ENCODE peak calls at places on chromosome 16, in ten cellular contexts. L, T, Y, P, W, I, E, B, X and R are unnamed samples.

GRCh38 chr16:13070268-13070667 is 168.9 kb downstream of the SHISA9 start:
- DNase-seq in L (no peak), T (no peak), Y (no peak), P (no peak), W (no peak), I (no peak), E (no peak), B (no peak), X (peak; percentile 23), R (no peak)

GRCh38 chr16:46573008-46573833 is 48.0 kb downstream of the SHCBP1 start:
- DNase-seq in L (no peak), T (no peak), Y (no peak), P (no peak), W (peak; percentile 26), I (no peak), E (no peak), B (peak; percentile 50), X (no peak), R (no peak)

GRCh38 chr16:3444032-3444388 is 530 bp downstream of the NAA60 start:
- DNase-seq in L (no peak), T (peak; percentile 75), Y (no peak), P (peak; percentile 65), W (peak; percentile 64), I (no peak), E (no peak), B (peak; percentile 80), X (peak; percentile 15), R (no peak)

GRCh38 chr16:12330977-12331376 is 354.4 kb downstream of the SNX29 start:
- DNase-seq in L (no peak), T (no peak), Y (no peak), P (no peak), W (no peak), I (no peak), E (peak; percentile 49), B (peak; percentile 25), X (no peak), R (no peak)

GRCh38 chr16:9122969-9123368 is 31.5 kb downstream of the HAPSTR1 start:
- DNase-seq in L (no peak), T (no peak), Y (no peak), P (no peak), W (no peak), I (no peak), E (no peak), B (no peak), X (no peak), R (no peak)

GRCh38 chr16:23909792-23910418 is 74.1 kb downstream of the PRKCB start:
- DNase-seq in L (no peak), T (no peak), Y (no peak), P (no peak), W (no peak), I (no peak), E (no peak), B (no peak), X (no peak), R (no peak)

GRCh38 chr16:70418274-70418992 is 20.5 kb downstream of the ST3GAL2 start:
- DNase-seq in L (no peak), T (peak; percentile 45), Y (no peak), P (no peak), W (no peak), I (no peak), E (no peak), B (no peak), X (no peak), R (no peak)

GRCh38 chr16:57504001-57504400 is 17.7 kb upstream of the DOK4 start:
- DNase-seq in L (no peak), T (no peak), Y (no peak), P (no peak), W (no peak), I (no peak), E (no peak), B (no peak), X (no peak), R (no peak)

GRCh38 chr16:35574454-35575431 is 2115.3 kb downstream of the TP53TG3F start:
- DNase-seq in L (no peak), T (no peak), Y (no peak), P (no peak), W (no peak), I (no peak), E (no peak), B (no peak), X (no peak), R (no peak)

GRCh38 chr16:35572186-35572585 is 2112.8 kb downstream of the TP53TG3F start:
- DNase-seq in L (peak; percentile 68), T (no peak), Y (no peak), P (no peak), W (no peak), I (no peak), E (no peak), B (no peak), X (no peak), R (no peak)

GRCh38 chr16:35575432-35575821 is 2116.0 kb downstream of the TP53TG3F start:
- DNase-seq in L (no peak), T (no peak), Y (no peak), P (no peak), W (no peak), I (no peak), E (no peak), B (no peak), X (no peak), R (no peak)

GRCh38 chr16:35574011-35574410 is 2114.6 kb downstream of the TP53TG3F start:
- DNase-seq in L (no peak), T (no peak), Y (no peak), P (no peak), W (no peak), I (no peak), E (no peak), B (no peak), X (no peak), R (no peak)

DNA sequence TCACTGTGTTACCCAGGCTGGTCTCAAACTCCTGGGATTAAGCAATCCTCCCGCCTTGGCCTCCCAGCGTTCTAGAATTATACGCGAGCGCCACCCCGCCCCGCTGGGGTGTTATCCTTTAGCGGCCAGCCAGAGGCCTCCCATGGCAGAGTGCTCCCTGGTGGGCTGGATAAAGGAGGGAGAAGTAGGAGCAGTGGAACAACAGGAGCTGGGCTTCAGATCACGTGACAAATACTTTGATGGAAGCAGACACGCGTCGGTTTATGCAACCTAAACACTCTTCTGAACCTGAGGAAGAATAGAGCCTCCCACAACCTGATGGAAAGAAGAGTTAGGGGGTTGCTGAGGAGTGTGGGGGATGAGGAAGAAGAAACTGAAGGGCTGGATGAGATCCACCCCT is 2114.0 kb downstream of the TP53TG3F start:
- DNase-seq in L (no peak), T (no peak), Y (no peak), P (no peak), W (no peak), I (no peak), E (no peak), B (no peak), X (no peak), R (no peak)
- H3K9me3 ChIP-seq in L (no peaks in the 10 kb centered on the region), T (no peaks in the 10 kb centered on the region), Y (no peaks in the 10 kb centered on the region), P (no peaks in the 10 kb centered on the region), W (no peaks in the 10 kb centered on the region), I (peaks cover 39% of the 10 kb centered on the region), E (peaks cover 19% of the 10 kb centered on the region), B (no peaks in the 10 kb centered on the region), X (no peaks in the 10 kb centered on the region), R (peaks cover 97% of the 10 kb centered on the region)

GRCh38 chr16:50584033-50584722 is 36.0 kb downstream of the NKD1 start:
- DNase-seq in L (no peak), T (no peak), Y (no peak), P (no peak), W (no peak), I (no peak), E (no peak), B (no peak), X (no peak), R (peak; percentile 54)

GRCh38 chr16:50580180-50580771 is 32.1 kb downstream of the NKD1 start:
- DNase-seq in L (no peak), T (no peak), Y (no peak), P (no peak), W (no peak), I (no peak), E (no peak), B (peak; percentile 14), X (no peak), R (no peak)

GRCh38 chr16:50585331-50585776 is 37.2 kb downstream of the NKD1 start:
- DNase-seq in L (peak; percentile 93), T (peak; percentile 34), Y (no peak), P (peak; percentile 60), W (no peak), I (peak; percentile 57), E (peak; percentile 77), B (no peak), X (no peak), R (no peak)

GRCh38 chr16:50583211-50583610 is 35.0 kb downstream of the NKD1 start:
- DNase-seq in L (no peak), T (no peak), Y (no peak), P (no peak), W (no peak), I (no peak), E (no peak), B (no peak), X (no peak), R (no peak)

DNA sequence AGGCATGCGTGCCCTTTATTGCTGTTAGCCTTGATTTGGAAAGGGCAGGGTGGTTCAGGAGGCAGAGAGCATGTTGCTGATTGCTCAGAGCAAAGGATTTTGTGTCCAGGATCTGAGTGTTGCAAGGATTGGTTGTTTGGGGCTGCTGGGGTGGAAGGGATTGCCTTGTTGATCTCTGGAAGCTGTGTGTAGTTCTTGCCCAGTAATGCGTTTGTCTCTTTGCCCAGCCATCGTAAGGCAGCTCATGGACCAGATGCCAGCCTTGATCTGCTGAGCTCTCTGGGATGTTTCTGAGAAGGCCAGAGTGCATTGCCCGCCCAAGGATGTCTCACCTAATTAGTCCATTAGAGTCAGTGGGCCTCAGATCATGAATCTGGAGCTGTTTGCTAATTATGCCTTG is 33.6 kb downstream of the NKD1 start:
- DNase-seq in L (no peak), T (no peak), Y (no peak), P (no peak), W (no peak), I (no peak), E (no peak), B (no peak), X (no peak), R (no peak)
- H3K4me1 ChIP-seq in L (peaks cover 25% of the 10 kb centered on the region), T (peaks cover 9% of the 10 kb centered on the region), Y (peaks cover 21% of the 10 kb centered on the region), P (no peaks in the 10 kb centered on the region), W (no peaks in the 10 kb centered on the region), I (no peaks in the 10 kb centered on the region), E (peaks cover 5% of the 10 kb centered on the region), B (peaks cover 41% of the 10 kb centered on the region), X (no peaks in the 10 kb centered on the region), R (peaks cover 8% of the 10 kb centered on the region)

GRCh38 chr16:64893386-64893785 is 228.5 kb downstream of the CDH11 start:
- DNase-seq in L (no peak), T (no peak), Y (no peak), P (no peak), W (no peak), I (no peak), E (no peak), B (no peak), X (no peak), R (no peak)

GRCh38 chr16:64892843-64893242 is 229.0 kb downstream of the CDH11 start:
- DNase-seq in L (no peak), T (no peak), Y (no peak), P (no peak), W (no peak), I (no peak), E (no peak), B (peak; percentile 85), X (no peak), R (no peak)

GRCh38 chr16:64900029-64900428 is 221.8 kb downstream of the CDH11 start:
- DNase-seq in L (no peak), T (no peak), Y (no peak), P (no peak), W (no peak), I (no peak), E (no peak), B (peak; percentile 61), X (no peak), R (no peak)

GRCh38 chr16:64900517-64900916 is 221.3 kb downstream of the CDH11 start:
- DNase-seq in L (no peak), T (no peak), Y (no peak), P (no peak), W (no peak), I (no peak), E (no peak), B (peak; percentile 25), X (no peak), R (no peak)

DNA sequence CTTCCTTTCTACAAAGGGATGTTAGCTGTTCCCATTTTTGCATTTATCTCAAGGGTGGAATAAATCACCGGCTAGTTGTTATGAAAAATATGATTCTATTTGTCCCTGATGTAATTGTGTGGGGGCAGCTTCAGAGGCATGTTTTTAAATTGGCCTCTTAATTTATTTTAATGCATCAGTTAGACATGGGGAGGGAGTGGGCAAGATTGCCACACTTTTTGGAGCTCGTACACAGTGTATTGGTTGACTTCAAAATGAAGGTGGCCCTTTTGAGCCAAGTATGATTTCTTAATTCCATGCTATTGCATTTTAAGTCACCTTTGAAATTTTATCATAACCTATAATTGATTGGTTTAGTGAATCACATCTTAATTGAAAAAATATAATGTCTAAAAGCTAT is 223.7 kb downstream of the CDH11 start:
- DNase-seq in L (no peak), T (no peak), Y (no peak), P (no peak), W (no peak), I (no peak), E (no peak), B (no peak), X (no peak), R (no peak)
- H3K9me3 ChIP-seq in L (no peaks in the 10 kb centered on the region), T (no peaks in the 10 kb centered on the region), Y (no peaks in the 10 kb centered on the region), P (no peaks in the 10 kb centered on the region), W (no peaks in the 10 kb centered on the region), I (no peaks in the 10 kb centered on the region), E (no peaks in the 10 kb centered on the region), B (no peaks in the 10 kb centered on the region), X (no peaks in the 10 kb centered on the region), R (no peaks in the 10 kb centered on the region)

GRCh38 chr16:716768-717325 is 1.9 kb downstream of the METRN start:
- DNase-seq in L (no peak), T (no peak), Y (no peak), P (no peak), W (no peak), I (no peak), E (no peak), B (no peak), X (no peak), R (no peak)
- H3K4me1 ChIP-seq in L (peaks cover 41% of the 10 kb centered on the region), T (peaks cover 23% of the 10 kb centered on the region), Y (peaks cover 46% of the 10 kb centered on the region), P (peaks cover 28% of the 10 kb centered on the region), W (peaks cover 71% of the 10 kb centered on the region), I (peaks cover 14% of the 10 kb centered on the region), E (peaks cover 46% of the 10 kb centered on the region), B (peaks cover 34% of the 10 kb centered on the region), X (peaks cover 6% of the 10 kb centered on the region), R (peaks cover 31% of the 10 kb centered on the region)